ENCODE peak calls at places on chromosomes 1 and 21, in seven cellular contexts. G is hepatocyte, X is AG10803, T is cardiac muscle cell, Y is fibroblast of lung, Z is left ventricle myocardium inferior, P is foreskin fibroblast. U is an unnamed sample.

GRCh38 chr1:74502432-74502831 is 10.0 kb downstream of the LRRC53 start:
- DNase-seq in Z (no peak), Y (peak), T (peak), G (peak), P (no peak), X (peak), U (no peak)

GRCh38 chr21:42118901-42119300 is 47.8 kb downstream of the UMODL1 start:
- DNase-seq in G (no peak), X (peak), Z (no peak), Y (no peak), P (peak), T (no peak), U (no peak)

GRCh38 chr1:178220094-178220493 is 126.2 kb downstream of the RASAL2 start:
- DNase-seq in Y (peak), P (peak), T (no peak), G (no peak), X (no peak), Z (no peak), U (no peak)

GRCh38 chr1:9659328-9659727 is 7.8 kb downstream of the PIK3CD start:
- DNase-seq in X (peak), Y (peak), Z (no peak), G (peak), P (peak), T (no peak), U (no peak)

GRCh38 chr1:198624648-198624980 is 14.2 kb upstream of the PTPRC start:
- DNase-seq in T (no peak), Y (no peak), G (no peak), X (no peak), Z (no peak), P (no peak), U (no peak)

GRCh38 chr1:234771642-234772344 is 161.8 kb upstream of the IRF2BP2 start:
- DNase-seq in Y (no peak), P (no peak), G (peak), X (no peak), Z (no peak), T (peak), U (no peak)

GRCh38 chr1:2213576-2214505 is 14.3 kb upstream of the SKI start:
- DNase-seq in Z (peak), T (no peak), X (peak), P (peak), G (peak), Y (peak), U (peak)

GRCh38 chr1:48493970-48494769 is 22.2 kb upstream of the SPATA6 start:
- DNase-seq in P (peak), X (peak), G (peak), Y (peak), Z (no peak), T (no peak), U (peak)

GRCh38 chr1:204520834-204521709 is 4.9 kb downstream of the MDM4 start:
- DNase-seq in X (peak), Y (peak), G (no peak), P (no peak), Z (no peak), T (no peak), U (no peak)

GRCh38 chr1:109723351-109723750 is 11.3 kb downstream of the GSTM5 start:
- DNase-seq in G (no peak), P (no peak), X (peak), T (no peak), Z (no peak), Y (no peak), U (no peak)

GRCh38 chr1:244735404-244735803 is 82.5 kb downstream of the DESI2 start:
- DNase-seq in T (no peak), X (peak), Z (no peak), P (no peak), G (no peak), Y (peak), U (no peak)

GRCh38 chr1:2554621-2555387 is 1.4 kb upstream of the TNFRSF14 start:
- DNase-seq in Z (no peak), X (no peak), Y (no peak), G (peak), P (no peak), T (peak), U (peak)

GRCh38 chr1:205442051-205442721 is 13.7 kb downstream of the BLACAT1 start:
- DNase-seq in X (no peak), P (no peak), Z (no peak), T (no peak), G (no peak), Y (no peak), U (no peak)

GRCh38 chr1:159015440-159015909 is 5.8 kb downstream of the IFI16 start:
- DNase-seq in P (peak), T (no peak), X (peak), G (peak), Z (peak), Y (peak), U (no peak)

GRCh38 chr21:44440241-44441040 is 14.9 kb upstream of the LRRC3 start:
- DNase-seq in G (no peak), X (no peak), Z (no peak), T (no peak), P (no peak), Y (no peak), U (no peak)

GRCh38 chr1:74689800-74690696 is 16.5 kb upstream of the ERICH3 start:
- DNase-seq in Z (no peak), T (peak), Y (peak), G (peak), X (peak), P (peak), U (no peak)

GRCh38 chr1:156714830-156715229 is 9.4 kb upstream of the CRABP2 start:
- DNase-seq in G (no peak), T (no peak), P (no peak), X (no peak), Z (no peak), Y (no peak), U (no peak)

GRCh38 chr1:246930830-246931548 is 759 bp downstream of the AHCTF1 start:
- DNase-seq in G (peak), X (peak), T (peak), P (peak), Z (peak), Y (peak), U (peak)

GRCh38 chr1:178241057-178241456 is 147.2 kb downstream of the RASAL2 start:
- DNase-seq in P (peak), G (no peak), T (no peak), Z (no peak), X (peak), Y (peak), U (no peak)

GRCh38 chr1:2314297-2314802 is 77.0 kb downstream of the MORN1 start:
- DNase-seq in Z (peak), Y (peak), X (peak), T (peak), P (peak), G (peak), U (peak)

GRCh38 chr1:92961896-92962752 is 862 bp upstream of the DIPK1A start:
- DNase-seq in G (peak), Z (peak), P (peak), T (peak), Y (peak), X (peak), U (no peak)

GRCh38 chr1:92958203-92958970 is 2.9 kb downstream of the DIPK1A start:
- DNase-seq in G (peak), Z (no peak), T (no peak), X (no peak), P (no peak), Y (no peak), U (no peak)

GRCh38 chr1:92960395-92961130 is 699 bp downstream of the DIPK1A start:
- DNase-seq in P (peak), Y (peak), G (peak), X (peak), T (peak), Z (peak), U (peak)

GRCh38 chr1:92965003-92965402 is 3.7 kb upstream of the DIPK1A start:
- DNase-seq in Z (no peak), Y (no peak), T (no peak), G (no peak), X (no peak), P (no peak), U (no peak)

DNA sequence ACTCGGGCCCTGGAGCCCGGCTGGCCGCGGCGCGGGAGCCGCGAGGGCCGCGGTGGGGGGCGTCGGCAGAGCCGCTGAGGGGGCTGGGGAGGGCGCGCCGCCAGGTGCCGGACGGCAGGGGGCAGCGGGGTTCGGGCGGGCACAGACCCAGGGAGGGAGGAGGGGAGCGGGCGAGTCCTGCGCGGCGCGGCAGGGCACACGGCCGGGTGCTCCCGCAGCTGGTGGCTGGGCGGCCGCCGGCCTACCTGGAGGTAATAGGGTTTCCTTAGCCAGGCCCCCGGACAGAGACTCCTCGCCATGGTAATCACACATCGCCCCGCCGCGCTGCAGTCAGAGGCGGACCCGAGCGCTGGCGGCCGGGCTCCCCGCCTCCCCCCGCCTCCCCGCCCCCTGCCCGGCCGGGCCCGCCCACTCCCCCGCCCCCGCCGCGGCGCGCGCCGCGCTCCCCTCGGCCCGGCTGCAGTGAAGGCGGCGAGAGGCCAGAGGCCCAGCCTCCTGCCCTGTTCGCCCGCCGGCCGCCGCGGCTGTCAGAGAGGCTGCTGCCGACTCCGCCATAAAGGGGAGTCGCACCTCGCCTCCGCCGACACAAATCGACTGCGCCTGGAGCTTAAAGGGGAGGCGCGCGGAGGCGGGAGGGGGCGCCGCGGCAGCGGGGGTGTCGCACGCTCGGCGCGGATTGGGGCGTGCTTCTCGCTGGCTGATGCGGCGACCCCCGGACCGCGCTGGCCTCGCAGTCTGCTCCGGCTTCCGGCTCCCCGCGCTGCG is at the start of gene DIPK1A:
- DNase-seq in Y (peak), P (peak), G (peak), Z (peak), T (peak), X (peak), U (peak)
- TF ChIP-seq CTCF in Y (no peak), P (no peak), G (no peak), Z (peak), T (no peak), X (no peak), U (peak)

DNA sequence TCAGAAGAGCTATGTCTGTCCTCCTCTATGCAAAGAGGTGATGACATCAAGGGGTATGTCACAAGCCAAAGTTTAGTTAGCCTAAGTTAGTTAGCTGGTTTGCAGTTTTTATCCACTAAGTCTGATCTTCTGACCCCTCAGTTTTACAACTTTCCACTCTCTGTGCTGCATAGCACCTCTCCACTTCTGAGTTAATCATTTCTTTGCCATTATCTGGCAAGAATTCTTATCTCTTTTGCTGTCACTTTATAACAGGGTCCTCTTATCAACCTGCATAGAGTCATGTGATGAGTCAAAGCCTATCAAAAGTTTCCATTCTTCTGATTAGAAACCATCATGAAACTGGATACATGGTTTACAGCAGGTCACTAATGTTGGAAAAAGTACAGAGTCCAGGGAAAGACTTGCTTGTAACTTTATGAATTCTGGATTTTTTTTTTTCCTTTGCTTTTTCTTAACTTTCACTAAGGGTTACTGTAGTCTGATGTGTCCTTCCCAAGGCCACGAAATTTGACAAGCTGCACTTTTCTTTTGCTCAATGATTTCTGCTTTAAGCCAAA is at the start of gene NR5A2:
- DNase-seq in T (no peak), X (no peak), P (no peak), G (peak), Z (no peak), Y (no peak), U (no peak)
- H3K4me3 ChIP-seq in T (peak), X (no peak), P (no peak), G (peak), Z (peak), Y (peak), U (no peak)

GRCh38 chr1:119475866-119476439 is 31.1 kb upstream of the HSD3B1 start:
- DNase-seq in Z (peak), Y (peak), T (peak), P (peak), G (peak), X (peak), U (peak)
- TF ChIP-seq CTCF in Z (peak), Y (peak), T (peak), P (peak), G (peak), X (peak), U (no peak)

GRCh38 chr1:230423261-230423660 is 2.9 kb downstream of the PGBD5 start:
- DNase-seq in P (no peak), Y (no peak), T (no peak), X (no peak), G (no peak), Z (no peak), U (no peak)

GRCh38 chr1:230424440-230425251 is 1.5 kb downstream of the PGBD5 start:
- DNase-seq in T (no peak), G (peak), Z (no peak), Y (no peak), X (no peak), P (no peak), U (no peak)

GRCh38 chr1:230422221-230422981 is 3.7 kb downstream of the PGBD5 start:
- DNase-seq in T (no peak), P (no peak), Z (no peak), X (no peak), G (no peak), Y (no peak), U (no peak)

GRCh38 chr1:230425252-230426061 is 675 bp downstream of the PGBD5 start:
- DNase-seq in G (peak), T (peak), Y (no peak), P (no peak), Z (no peak), X (peak), U (peak)

GRCh38 chr1:230423936-230424335 is 2.2 kb downstream of the PGBD5 start:
- DNase-seq in Y (no peak), T (no peak), G (no peak), X (no peak), P (no peak), Z (no peak), U (no peak)
- H3K4me3 ChIP-seq in Y (no peak), T (no peak), G (no peak), X (no peak), P (no peak), Z (peak), U (no peak)

GRCh38 chr1:71104417-71104816 is 23.6 kb upstream of the ZRANB2 start:
- DNase-seq in P (no peak), Z (no peak), T (no peak), X (no peak), G (no peak), Y (no peak), U (no peak)
- TF ChIP-seq CTCF in P (no peak), Z (no peak), T (no peak), X (no peak), G (no peak), Y (no peak), U (no peak)

GRCh38 chr21:33268392-33268735 is 2.2 kb downstream of the IL10RB start:
- DNase-seq in Y (no peak), T (no peak), G (no peak), P (no peak), Z (no peak), X (no peak), U (no peak)

GRCh38 chr21:33266784-33267135 is 593 bp downstream of the IL10RB start:
- DNase-seq in X (no peak), Y (no peak), P (no peak), Z (peak), T (no peak), G (no peak), U (no peak)

GRCh38 chr21:33265664-33266049 is 510 bp upstream of the IL10RB start:
- DNase-seq in X (no peak), Z (peak), T (no peak), G (peak), Y (no peak), P (peak), U (no peak)

GRCh38 chr21:33266050-33266783 is at the start of gene IL10RB:
- DNase-seq in Y (peak), G (peak), P (peak), Z (peak), T (peak), X (peak), U (peak)

GRCh38 chr21:33267250-33267649 is 1.1 kb downstream of the IL10RB start:
- DNase-seq in G (no peak), Y (no peak), P (no peak), Z (no peak), X (no peak), T (no peak), U (no peak)
- H3K4me3 ChIP-seq in G (no peak), Y (peak), P (peak), Z (peak), X (peak), T (no peak), U (peak)

GRCh38 chr1:150236614-150236934 is 662 bp upstream of the ANP32E start:
- DNase-seq in T (no peak), X (no peak), Z (no peak), Y (no peak), P (no peak), G (no peak), U (peak)
- TF ChIP-seq CTCF in T (no peak), X (no peak), Z (no peak), Y (no peak), P (no peak), G (no peak), U (no peak)

DNA sequence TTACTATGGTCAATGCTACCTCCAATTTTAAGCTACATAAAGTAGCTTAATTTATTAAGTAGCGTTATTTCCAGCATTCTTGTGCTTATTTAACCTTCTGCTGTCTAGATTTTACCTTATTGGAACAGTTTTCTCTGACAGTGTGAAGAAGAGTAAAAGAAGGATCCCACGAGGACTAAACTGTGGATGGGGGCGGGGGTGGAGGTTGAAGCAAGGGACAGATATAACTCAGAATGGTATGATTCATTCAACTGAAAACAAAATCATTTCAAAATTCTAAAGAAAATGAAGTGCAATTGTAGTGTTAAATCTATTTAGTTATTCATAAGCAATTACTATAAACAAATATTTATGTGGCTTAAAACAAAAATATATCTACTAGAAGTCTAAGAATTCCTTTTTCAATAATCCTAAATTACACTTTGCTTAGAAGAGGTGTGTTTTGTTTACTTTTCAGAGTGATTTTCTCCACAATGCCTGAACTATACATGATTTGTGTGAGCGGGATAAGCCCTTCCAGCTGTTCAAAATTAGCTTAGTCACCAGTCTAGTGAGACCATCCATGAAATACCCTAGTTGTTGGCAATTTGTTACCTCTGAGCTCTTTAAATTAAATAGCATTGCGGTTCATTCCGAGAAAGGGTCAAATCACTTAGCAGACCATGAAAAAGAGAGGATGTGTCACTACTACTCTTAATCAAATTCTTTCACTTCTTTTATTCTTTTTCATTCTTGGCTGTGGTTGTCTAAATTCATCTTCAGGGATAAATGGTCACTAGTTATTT is 11.6 kb upstream of the VAV3 start:
- DNase-seq in G (no peak), Y (no peak), X (no peak), T (no peak), Z (no peak), P (no peak), U (no peak)
- H3K4me3 ChIP-seq in G (no peak), Y (no peak), X (no peak), T (no peak), Z (no peak), P (no peak), U (no peak)

GRCh38 chr1:32741417-32742131 is 39.0 kb upstream of the SYNC start:
- DNase-seq in P (no peak), Y (no peak), X (no peak), G (peak), Z (no peak), T (peak), U (peak)
- TF ChIP-seq CTCF in P (peak), Y (peak), X (peak), G (peak), Z (peak), T (peak), U (peak)

GRCh38 chr1:203291201-203292096 is 13.9 kb upstream of the BTG2 start:
- DNase-seq in X (no peak), Y (no peak), T (no peak), G (peak), P (no peak), Z (no peak), U (no peak)
- H3K4me3 ChIP-seq in X (no peak), Y (no peak), T (no peak), G (no peak), P (no peak), Z (no peak), U (no peak)